ENCODE peak calls at places on chromosome 9, in seven cellular contexts. C, T, A, O, Y, V and W are unnamed samples.

GRCh38 chr9:22893196-22893843 is 446.7 kb downstream of the DMRTA1 start:
- DNase-seq in C (no peak), T (no peak), A (no peak), O (no peak), Y (no peak), V (no peak), W (no peak)

GRCh38 chr9:98010450-98010849 is 27.3 kb downstream of the ANP32B start:
- DNase-seq in C (no peak), T (no peak), A (peak; percentile 22), O (no peak), Y (no peak), V (no peak), W (no peak)

GRCh38 chr9:90801507-90802289 is at the start of gene SYK:
- DNase-seq in C (no peak), T (no peak), A (no peak), O (no peak), Y (no peak), V (peak; percentile 67), W (peak; percentile 73)

GRCh38 chr9:84235516-84235915 is 105.0 kb downstream of the SLC28A3 start:
- DNase-seq in C (no peak), T (no peak), A (no peak), O (no peak), Y (no peak), V (no peak), W (no peak)

GRCh38 chr9:115946530-115946929 is 207.1 kb upstream of the PAPPA start:
- DNase-seq in C (no peak), T (no peak), A (no peak), O (no peak), Y (peak; percentile 43), V (no peak), W (peak; percentile 16)

GRCh38 chr9:90044710-90045151 is 439.9 kb downstream of the GADD45G start:
- DNase-seq in C (no peak), T (no peak), A (no peak), O (no peak), Y (peak; percentile 65), V (no peak), W (peak; percentile 99)

GRCh38 chr9:19162956-19163355 is 35.7 kb upstream of the PLIN2 start:
- DNase-seq in C (no peak), T (no peak), A (no peak), O (no peak), Y (no peak), V (peak; percentile 73), W (no peak)

GRCh38 chr9:89021154-89021803 is 30.0 kb downstream of the S1PR3 start:
- DNase-seq in C (no peak), T (no peak), A (peak; percentile 62), O (no peak), Y (peak; percentile 41), V (no peak), W (no peak)

GRCh38 chr9:20835364-20836286 is 151.6 kb downstream of the FOCAD start:
- DNase-seq in C (no peak), T (peak; percentile 8), A (no peak), O (no peak), Y (no peak), V (no peak), W (peak; percentile 96)

GRCh38 chr9:98215821-98216220 is 23.4 kb upstream of the CORO2A start:
- DNase-seq in C (no peak), T (no peak), A (no peak), O (no peak), Y (peak; percentile 70), V (no peak), W (no peak)

GRCh38 chr9:123611228-123611627 is 255.2 kb downstream of the CRB2 start:
- DNase-seq in C (no peak), T (no peak), A (no peak), O (no peak), Y (no peak), V (no peak), W (no peak)

GRCh38 chr9:2496160-2496559 is 125.4 kb upstream of the VLDLR start:
- DNase-seq in C (no peak), T (no peak), A (no peak), O (no peak), Y (no peak), V (no peak), W (no peak)

GRCh38 chr9:7536310-7536939 is 263.2 kb downstream of the DMAC1 start:
- DNase-seq in C (peak; percentile 10), T (peak; percentile 17), A (no peak), O (peak; percentile 3), Y (peak; percentile 21), V (no peak), W (peak; percentile 69)